ENCODE peak calls at places on chromosomes 11 and 22, in ten cellular contexts. M, J, Q, N, R, W, D, O, X and V are unnamed samples.

GRCh38 chr11:8717876-8718753 is 35.5 kb downstream of the RPL27A start:
- DNase-seq in X (peak; percentile 70), D (no peak), M (peak; percentile 72), R (no peak), W (peak; percentile 77), J (no peak), N (peak; percentile 24), Q (peak; percentile 89), O (peak; percentile 56), V (peak; percentile 72)

GRCh38 chr11:128346808-128347207 is 240.6 kb downstream of the ETS1 start:
- DNase-seq in Q (peak; percentile 46), J (no peak), R (no peak), M (peak; percentile 50), O (no peak), X (no peak), N (no peak), W (no peak), D (no peak), V (peak; percentile 29)

GRCh38 chr11:125463590-125464265 is 32.3 kb downstream of the FEZ1 start:
- DNase-seq in D (no peak), J (no peak), M (no peak), O (no peak), Q (no peak), W (no peak), X (no peak), R (no peak), N (no peak), V (no peak)

GRCh38 chr11:76626921-76627391 is 43.6 kb downstream of the LRRC32 start:
- DNase-seq in D (no peak), J (no peak), R (peak; percentile 70), N (no peak), W (no peak), X (no peak), M (peak; percentile 32), Q (peak; percentile 75), O (no peak), V (no peak)

GRCh38 chr11:24747275-24748251 is 250.7 kb downstream of the LUZP2 start:
- DNase-seq in W (no peak), M (no peak), N (no peak), Q (no peak), X (no peak), D (no peak), R (no peak), J (no peak), O (no peak), V (peak; percentile 10)

GRCh38 chr22:19663821-19664325 is 50.4 kb upstream of the SEPTIN5 start:
- DNase-seq in Q (peak; percentile 78), J (no peak), M (peak; percentile 81), D (no peak), X (no peak), N (no peak), O (no peak), R (no peak), W (peak; percentile 15), V (no peak)

GRCh38 chr11:82775736-82776346 is 42.2 kb upstream of the FAM181B start:
- DNase-seq in D (peak; percentile 32), Q (peak; percentile 29), M (peak; percentile 67), W (peak; percentile 34), X (peak; percentile 44), N (peak; percentile 40), O (peak; percentile 40), R (peak; percentile 53), J (peak; percentile 78), V (peak; percentile 30)

GRCh38 chr11:17651061-17651460 is 68.3 kb upstream of the MYOD1 start:
- DNase-seq in N (no peak), M (no peak), Q (no peak), J (no peak), O (no peak), W (no peak), X (no peak), R (peak; percentile 6), D (no peak), V (no peak)

GRCh38 chr11:12285106-12285505 is 92.3 kb upstream of the PARVA start:
- DNase-seq in M (peak; percentile 93), X (peak; percentile 84), O (no peak), R (no peak), D (peak; percentile 10), J (no peak), W (no peak), N (no peak), Q (peak; percentile 97), V (no peak)

GRCh38 chr11:34501962-34502361 is 11.6 kb downstream of the ELF5 start:
- DNase-seq in W (peak; percentile 25), R (no peak), N (no peak), X (peak; percentile 63), O (no peak), J (no peak), Q (no peak), D (no peak), M (no peak), V (no peak)

GRCh38 chr22:21000987-21001600 is 824 bp downstream of the THAP7 start:
- DNase-seq in O (no peak), D (no peak), Q (no peak), M (no peak), N (no peak), X (no peak), W (no peak), R (no peak), J (no peak), V (no peak)

GRCh38 chr22:19035474-19036228 is 86.6 kb downstream of the DGCR2 start:
- DNase-seq in D (no peak), X (no peak), R (no peak), M (no peak), Q (no peak), J (peak; percentile 72), N (no peak), O (peak; percentile 10), W (no peak), V (no peak)

GRCh38 chr11:120068114-120068573 is 69.8 kb downstream of the TRIM29 start:
- DNase-seq in X (no peak), D (no peak), M (peak; percentile 18), J (no peak), O (no peak), Q (peak; percentile 18), N (no peak), R (peak; percentile 48), W (peak; percentile 10), V (peak; percentile 65)

GRCh38 chr22:34567367-34567766 is 498.6 kb upstream of the ISX start:
- DNase-seq in J (no peak), O (no peak), D (no peak), X (no peak), M (no peak), N (no peak), W (no peak), Q (no peak), R (no peak), V (no peak)

GRCh38 chr11:105000167-105000566 is 22.8 kb downstream of the CASP5 start:
- DNase-seq in X (no peak), D (no peak), J (peak; percentile 20), N (no peak), O (peak; percentile 31), M (peak; percentile 9), Q (no peak), W (no peak), R (no peak), V (no peak)

GRCh38 chr11:104999716-105000115 is 23.3 kb downstream of the CASP5 start:
- DNase-seq in Q (no peak), O (no peak), W (no peak), J (no peak), N (no peak), M (no peak), X (no peak), D (no peak), R (no peak), V (no peak)

GRCh38 chr11:105000797-105001196 is 22.2 kb downstream of the CASP5 start:
- DNase-seq in Q (no peak), O (peak; percentile 1), R (peak; percentile 8), D (no peak), J (peak; percentile 57), W (peak; percentile 9), N (peak; percentile 29), M (no peak), X (no peak), V (no peak)

GRCh38 chr11:104995001-104995408 is 26.6 kb upstream of the CASP4 start:
- DNase-seq in M (no peak), O (no peak), N (no peak), J (no peak), Q (no peak), W (no peak), D (no peak), R (no peak), X (no peak), V (no peak)

GRCh38 chr11:104997288-104997687 is 25.7 kb downstream of the CASP5 start:
- DNase-seq in X (no peak), Q (no peak), M (no peak), N (no peak), D (no peak), O (peak; percentile 33), J (no peak), W (no peak), R (no peak), V (peak; percentile 18)
- TF ChIP-seq CTCF in X (no peak), Q (no peak), M (no peak), N (no peak), D (no peak), O (no peak), J (no peak), W (peak; percentile 7), R (no peak), V (peak; percentile 26)

GRCh38 chr11:79258606-79259005 is 182.2 kb downstream of the TENM4 start:
- DNase-seq in Q (no peak), O (no peak), J (no peak), W (no peak), R (no peak), D (no peak), N (no peak), M (no peak), X (no peak), V (no peak)
- TF ChIP-seq CTCF in Q (no peak), O (no peak), J (no peak), W (no peak), R (no peak), D (no peak), N (no peak), M (no peak), X (no peak), V (no peak)

DNA sequence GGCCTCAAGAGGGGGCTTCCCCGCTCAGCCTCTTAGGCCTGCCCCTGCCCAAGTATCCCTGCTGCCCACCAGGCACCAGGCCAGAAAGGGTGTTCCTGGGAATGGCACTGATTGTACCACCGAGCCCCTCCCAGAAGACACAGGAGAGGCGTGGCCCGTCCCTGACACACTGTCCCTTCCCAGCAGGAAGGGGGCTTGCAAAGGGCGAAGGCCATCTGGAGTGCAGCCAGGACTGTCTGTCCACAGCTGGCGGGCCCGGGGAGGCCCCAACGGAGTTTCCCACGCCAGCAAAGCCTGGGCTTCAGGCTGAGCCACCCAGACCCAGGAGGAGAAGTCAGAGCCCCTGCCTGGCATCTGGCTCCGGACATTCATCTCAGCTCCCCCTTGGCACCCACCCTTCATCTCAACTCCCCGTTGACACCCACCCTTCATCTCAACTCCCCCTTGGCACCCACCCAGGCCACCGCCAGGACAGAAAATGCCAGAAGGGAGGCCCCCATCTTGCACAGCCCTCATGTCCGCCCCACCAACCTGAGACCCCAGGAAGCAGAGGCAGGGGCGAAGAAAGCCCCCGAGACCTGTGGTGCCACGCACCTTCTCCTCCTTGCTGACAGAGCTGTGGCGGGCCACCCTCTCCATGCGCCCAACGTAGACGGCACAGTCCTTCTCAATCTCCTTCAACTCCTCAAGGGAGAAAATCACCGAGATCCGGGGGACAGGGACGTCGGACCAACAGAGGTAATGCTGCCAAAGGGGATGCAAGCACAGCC is 19.4 kb downstream of the TUBGCP6 start:
- DNase-seq in O (no peak), Q (no peak), W (peak; percentile 67), M (no peak), R (no peak), X (no peak), J (no peak), D (no peak), N (no peak), V (no peak)
- TF ChIP-seq CTCF in O (no peak), Q (no peak), W (no peak), M (no peak), R (no peak), X (no peak), J (no peak), D (no peak), N (no peak), V (no peak)

GRCh38 chr22:29524440-29525191 is 28.9 kb downstream of the THOC5 start:
- DNase-seq in W (peak; percentile 40), R (peak; percentile 37), O (peak; percentile 26), J (peak; percentile 61), X (no peak), N (peak; percentile 22), M (peak; percentile 12), Q (no peak), D (peak; percentile 26), V (peak; percentile 29)
- TF ChIP-seq CTCF in W (peak; percentile 44), R (peak; percentile 59), O (peak; percentile 31), J (peak; percentile 30), X (peak; percentile 60), N (peak; percentile 52), M (peak; percentile 62), Q (peak; percentile 47), D (peak; percentile 51), V (peak; percentile 36)